ENCODE peak calls at places on chromosome 5, in ten cellular contexts. B is GM04503; N is CD4-positive, alpha-beta memory T cell; O is SW480; Y is activated gamma-delta T cell; X is A549; D is adipocyte; S is effector memory CD4-positive, alpha-beta T cell; Z is CD8-positive, alpha-beta memory T cell; L is naive thymus-derived CD8-positive, alpha-beta T cell. R is an unnamed sample.

GRCh38 chr5:153147891-153148623 is 342.4 kb upstream of the GRIA1 start:
- DNase-seq in D (no peak), O (peak; percentile 74), B (no peak), N (no peak), L (no peak), S (no peak), Y (no peak), X (peak; percentile 25), Z (no peak), R (no peak)

GRCh38 chr5:149371296-149371962 is 7.7 kb downstream of the IL17B start:
- DNase-seq in N (peak; percentile 63), B (no peak), O (peak; percentile 76), D (peak; percentile 80), Z (peak; percentile 53), Y (no peak), X (peak; percentile 62), S (peak; percentile 58), L (peak; percentile 67), R (peak; percentile 62)

GRCh38 chr5:37721447-37721871 is 118.4 kb downstream of the GDNF start:
- DNase-seq in O (no peak), L (no peak), D (peak; percentile 23), Y (no peak), X (no peak), N (no peak), S (no peak), Z (no peak), B (no peak), R (no peak)

GRCh38 chr5:59583810-59584562 is 309.5 kb downstream of the PDE4D start:
- DNase-seq in X (peak; percentile 68), Y (no peak), L (no peak), B (no peak), N (no peak), S (no peak), D (no peak), Z (no peak), O (no peak), R (no peak)

GRCh38 chr5:134964359-134965270 is 3.1 kb upstream of the CATSPER3 start:
- DNase-seq in O (peak; percentile 73), X (no peak), Y (no peak), B (no peak), L (peak; percentile 36), S (no peak), Z (peak; percentile 33), D (no peak), N (peak; percentile 50), R (no peak)

GRCh38 chr5:65506961-65507360 is 25.2 kb upstream of the ADAMTS6 start:
- DNase-seq in O (no peak), B (peak; percentile 54), N (no peak), L (no peak), D (peak; percentile 84), Y (no peak), X (no peak), S (no peak), Z (no peak), R (no peak)

GRCh38 chr5:89769975-89770374 is 639.6 kb downstream of the CETN3 start:
- DNase-seq in O (peak; percentile 24), Z (no peak), Y (no peak), L (no peak), S (no peak), N (no peak), B (no peak), D (peak; percentile 24), X (no peak), R (no peak)

GRCh38 chr5:172771439-172772111 is 580 bp upstream of the DUSP1 start:
- DNase-seq in B (no peak), N (peak; percentile 69), L (no peak), D (no peak), X (no peak), S (peak; percentile 37), Y (no peak), O (peak; percentile 52), Z (no peak), R (peak; percentile 39)

GRCh38 chr5:74310386-74310785 is 330.1 kb downstream of the ENC1 start:
- DNase-seq in Y (no peak), S (no peak), O (no peak), L (no peak), Z (no peak), X (no peak), B (no peak), D (no peak), N (no peak), R (no peak)

GRCh38 chr5:119943148-119943547 is 313.8 kb downstream of the FAM170A start:
- DNase-seq in N (no peak), S (no peak), D (peak; percentile 52), X (no peak), Y (no peak), O (no peak), B (no peak), Z (no peak), L (no peak), R (no peak)

GRCh38 chr5:122849746-122850145 is 4.3 kb downstream of the SNX24 start:
- DNase-seq in S (no peak), Y (no peak), D (no peak), X (no peak), N (no peak), B (no peak), Z (no peak), O (no peak), L (no peak), R (no peak)

R was measured in effector CD4-positive, alpha-beta T cell.